ENCODE peak calls at places on chromosomes 3 and 15, in nine cellular contexts. One of them, this sample, is unnamed.

GRCh38 chr3:44039006-44039405 is 202.7 kb upstream of the TOPAZ1 start:
- DNase-seq in mucosa of descending colon: no peak
- DNase-seq in tibial artery: no peak
- DNase-seq in GM20000: no peak
- DNase-seq in ovary: no peak
- DNase-seq in bronchial epithelial cell: peak; percentile 63
- DNase-seq in natural killer cell: no peak
- DNase-seq in foreskin fibroblast: no peak
- DNase-seq in GM13976: no peak
- DNase-seq in this sample: no peak

GRCh38 chr3:67526246-67526645 is 128.2 kb downstream of the SUCLG2 start:
- DNase-seq in GM20000: no peak
- DNase-seq in bronchial epithelial cell: peak; percentile 85
- DNase-seq in mucosa of descending colon: no peak
- DNase-seq in natural killer cell: no peak
- DNase-seq in GM13976: no peak
- DNase-seq in tibial artery: no peak
- DNase-seq in ovary: no peak
- DNase-seq in foreskin fibroblast: peak; percentile 91
- DNase-seq in this sample: no peak

GRCh38 chr3:62525276-62525675 is 151.9 kb upstream of the FEZF2 start:
- DNase-seq in GM13976: no peak
- DNase-seq in natural killer cell: no peak
- DNase-seq in GM20000: no peak
- DNase-seq in foreskin fibroblast: peak; percentile 58
- DNase-seq in bronchial epithelial cell: peak; percentile 90
- DNase-seq in mucosa of descending colon: no peak
- DNase-seq in tibial artery: no peak
- DNase-seq in ovary: no peak
- DNase-seq in this sample: no peak

GRCh38 chr15:36826948-36827347 is 247.5 kb downstream of the CDIN1 start:
- DNase-seq in GM13976: no peak
- DNase-seq in tibial artery: no peak
- DNase-seq in mucosa of descending colon: no peak
- DNase-seq in natural killer cell: no peak
- DNase-seq in foreskin fibroblast: no peak
- DNase-seq in GM20000: no peak
- DNase-seq in ovary: no peak
- DNase-seq in bronchial epithelial cell: no peak
- DNase-seq in this sample: no peak

GRCh38 chr15:85886345-85886935 is 91.7 kb upstream of the KLHL25 start:
- DNase-seq in mucosa of descending colon: no peak
- DNase-seq in GM13976: no peak
- DNase-seq in natural killer cell: no peak
- DNase-seq in tibial artery: no peak
- DNase-seq in foreskin fibroblast: no peak
- DNase-seq in ovary: no peak
- DNase-seq in bronchial epithelial cell: no peak
- DNase-seq in GM20000: no peak
- DNase-seq in this sample: no peak

GRCh38 chr3:73580343-73580742 is 44.4 kb downstream of the PDZRN3 start:
- DNase-seq in GM13976: no peak
- DNase-seq in ovary: no peak
- DNase-seq in mucosa of descending colon: no peak
- DNase-seq in foreskin fibroblast: peak; percentile 94
- DNase-seq in bronchial epithelial cell: peak; percentile 98
- DNase-seq in GM20000: no peak
- DNase-seq in tibial artery: no peak
- DNase-seq in natural killer cell: no peak
- DNase-seq in this sample: no peak

GRCh38 chr3:50396502-50396901 is 37.2 kb upstream of the TMEM115 start:
- DNase-seq in natural killer cell: no peak
- DNase-seq in foreskin fibroblast: no peak
- DNase-seq in GM20000: no peak
- DNase-seq in ovary: no peak
- DNase-seq in tibial artery: no peak
- DNase-seq in mucosa of descending colon: no peak
- DNase-seq in bronchial epithelial cell: peak; percentile 90
- DNase-seq in GM13976: no peak
- DNase-seq in this sample: no peak

GRCh38 chr3:153835540-153835939 is 285.6 kb upstream of the ARHGEF26 start:
- DNase-seq in mucosa of descending colon: no peak
- DNase-seq in GM20000: peak; percentile 9
- DNase-seq in natural killer cell: no peak
- DNase-seq in tibial artery: no peak
- DNase-seq in bronchial epithelial cell: no peak
- DNase-seq in foreskin fibroblast: no peak
- DNase-seq in ovary: no peak
- DNase-seq in GM13976: no peak
- DNase-seq in this sample: no peak

GRCh38 chr3:101646726-101647125 is 30.2 kb downstream of the ZBTB11 start:
- DNase-seq in GM13976: no peak
- DNase-seq in GM20000: no peak
- DNase-seq in tibial artery: no peak
- DNase-seq in ovary: no peak
- DNase-seq in natural killer cell: no peak
- DNase-seq in mucosa of descending colon: no peak
- DNase-seq in bronchial epithelial cell: peak; percentile 68
- DNase-seq in foreskin fibroblast: peak; percentile 85
- DNase-seq in this sample: no peak

GRCh38 chr15:97129684-97130083 is 799.2 kb downstream of the NR2F2 start:
- DNase-seq in foreskin fibroblast: no peak
- DNase-seq in natural killer cell: no peak
- DNase-seq in bronchial epithelial cell: no peak
- DNase-seq in GM20000: no peak
- DNase-seq in mucosa of descending colon: no peak
- DNase-seq in ovary: no peak
- DNase-seq in GM13976: no peak
- DNase-seq in tibial artery: no peak
- DNase-seq in this sample: no peak

GRCh38 chr3:71022552-71023335 is 560.8 kb downstream of the FOXP1 start:
- DNase-seq in foreskin fibroblast: no peak
- DNase-seq in mucosa of descending colon: no peak
- DNase-seq in bronchial epithelial cell: no peak
- DNase-seq in GM13976: no peak
- DNase-seq in GM20000: no peak
- DNase-seq in tibial artery: no peak
- DNase-seq in ovary: no peak
- DNase-seq in natural killer cell: no peak
- DNase-seq in this sample: no peak

GRCh38 chr15:69823223-69823907 is 274.4 kb downstream of the TLE3 start:
- DNase-seq in bronchial epithelial cell: peak; percentile 19
- DNase-seq in mucosa of descending colon: no peak
- DNase-seq in tibial artery: no peak
- DNase-seq in GM13976: no peak
- DNase-seq in ovary: no peak
- DNase-seq in GM20000: peak; percentile 30
- DNase-seq in natural killer cell: no peak
- DNase-seq in foreskin fibroblast: no peak
- DNase-seq in this sample: no peak

GRCh38 chr15:41801850-41802455 is 25.9 kb upstream of the JMJD7 start:
- DNase-seq in GM13976: no peak
- DNase-seq in GM20000: no peak
- DNase-seq in tibial artery: no peak
- DNase-seq in foreskin fibroblast: peak; percentile 70
- DNase-seq in ovary: no peak
- DNase-seq in bronchial epithelial cell: peak; percentile 90
- DNase-seq in natural killer cell: no peak
- DNase-seq in mucosa of descending colon: no peak
- DNase-seq in this sample: no peak

DNA sequence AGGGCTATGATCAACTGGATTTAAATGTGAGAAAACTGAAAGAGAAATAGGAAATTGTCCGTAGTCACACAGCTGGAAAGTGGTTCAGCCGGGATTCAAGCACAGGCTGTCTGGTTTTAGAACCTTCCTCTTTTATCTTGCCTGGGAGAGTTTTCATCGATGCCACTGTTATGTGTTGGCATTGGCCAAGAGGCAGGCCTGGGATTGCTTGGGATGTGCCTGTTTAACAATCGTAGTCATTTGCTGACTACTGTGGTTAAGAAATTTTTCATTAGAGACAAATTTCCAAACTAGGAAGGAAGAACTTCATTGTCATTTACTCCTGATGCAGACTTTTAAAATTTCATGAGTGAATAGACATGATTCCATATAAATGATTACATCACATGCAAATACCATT is 4.3 kb downstream of the MCTP2 start:
- DNase-seq in natural killer cell: no peak
- DNase-seq in GM13976: no peak
- DNase-seq in mucosa of descending colon: no peak
- DNase-seq in ovary: no peak
- DNase-seq in GM20000: no peak
- DNase-seq in tibial artery: no peak
- DNase-seq in foreskin fibroblast: no peak
- DNase-seq in bronchial epithelial cell: no peak
- DNase-seq in this sample: no peak
- TF ChIP-seq CTCF in natural killer cell: no peak
- TF ChIP-seq CTCF in GM13976: no peak
- TF ChIP-seq CTCF in mucosa of descending colon: no peak
- TF ChIP-seq CTCF in ovary: no peak
- TF ChIP-seq CTCF in GM20000: no peak
- TF ChIP-seq CTCF in tibial artery: no peak
- TF ChIP-seq CTCF in foreskin fibroblast: no peak
- TF ChIP-seq CTCF in bronchial epithelial cell: no peak
- TF ChIP-seq CTCF in this sample: no peak

GRCh38 chr3:184186184-184186901 is at the start of gene ABCF3:
- DNase-seq in ovary: peak; percentile 75
- DNase-seq in natural killer cell: no peak
- DNase-seq in GM13976: no peak
- DNase-seq in mucosa of descending colon: peak; percentile 83
- DNase-seq in tibial artery: peak; percentile 77
- DNase-seq in bronchial epithelial cell: peak; percentile 38
- DNase-seq in foreskin fibroblast: peak; percentile 80
- DNase-seq in GM20000: no peak
- DNase-seq in this sample: no peak
- TF ChIP-seq CTCF in ovary: no peak
- TF ChIP-seq CTCF in natural killer cell: no peak
- TF ChIP-seq CTCF in GM13976: no peak
- TF ChIP-seq CTCF in mucosa of descending colon: no peak
- TF ChIP-seq CTCF in tibial artery: no peak
- TF ChIP-seq CTCF in bronchial epithelial cell: no peak
- TF ChIP-seq CTCF in foreskin fibroblast: no peak
- TF ChIP-seq CTCF in GM20000: no peak
- TF ChIP-seq CTCF in this sample: no peak

GRCh38 chr3:183824761-183825379 is 507 bp downstream of the MAP6D1 start:
- DNase-seq in bronchial epithelial cell: no peak
- DNase-seq in GM20000: peak; percentile 63
- DNase-seq in tibial artery: peak; percentile 53
- DNase-seq in ovary: no peak
- DNase-seq in natural killer cell: no peak
- DNase-seq in mucosa of descending colon: no peak
- DNase-seq in foreskin fibroblast: peak; percentile 55
- DNase-seq in GM13976: peak; percentile 62
- DNase-seq in this sample: peak; percentile 21

GRCh38 chr3:183826448-183826847 is 1.1 kb upstream of the MAP6D1 start:
- DNase-seq in natural killer cell: no peak
- DNase-seq in tibial artery: no peak
- DNase-seq in foreskin fibroblast: no peak
- DNase-seq in GM13976: no peak
- DNase-seq in mucosa of descending colon: no peak
- DNase-seq in bronchial epithelial cell: peak; percentile 48
- DNase-seq in ovary: no peak
- DNase-seq in GM20000: no peak
- DNase-seq in this sample: no peak

GRCh38 chr3:183822631-183823030 is 2.7 kb downstream of the MAP6D1 start:
- DNase-seq in tibial artery: no peak
- DNase-seq in foreskin fibroblast: no peak
- DNase-seq in bronchial epithelial cell: no peak
- DNase-seq in GM13976: no peak
- DNase-seq in ovary: no peak
- DNase-seq in GM20000: no peak
- DNase-seq in mucosa of descending colon: no peak
- DNase-seq in natural killer cell: no peak
- DNase-seq in this sample: no peak

GRCh38 chr3:183825380-183826161 is at the start of gene MAP6D1:
- DNase-seq in ovary: peak; percentile 54
- DNase-seq in natural killer cell: peak; percentile 22
- DNase-seq in GM13976: peak; percentile 80
- DNase-seq in foreskin fibroblast: peak; percentile 77
- DNase-seq in GM20000: peak; percentile 88
- DNase-seq in tibial artery: no peak
- DNase-seq in bronchial epithelial cell: peak; percentile 19
- DNase-seq in mucosa of descending colon: no peak
- DNase-seq in this sample: peak; percentile 57

DNA sequence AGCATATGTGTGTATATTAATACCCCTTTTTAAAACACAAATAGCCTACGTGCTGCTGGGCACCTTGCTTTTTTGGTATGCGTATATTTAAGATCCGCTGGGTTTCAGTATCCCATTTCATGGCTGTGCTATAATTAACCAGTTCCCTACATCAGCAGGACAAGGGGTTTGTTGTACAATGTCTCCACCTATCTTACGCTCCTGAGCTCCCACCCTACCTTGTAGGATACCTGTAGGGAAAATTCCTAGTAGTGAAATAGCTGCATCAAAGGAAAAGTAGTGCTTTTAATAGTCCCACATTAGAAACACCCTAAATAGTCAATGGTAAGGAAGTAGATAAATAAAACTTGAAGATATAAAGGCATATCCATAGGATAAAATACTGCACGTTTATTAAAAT is 1.4 kb downstream of the MAP6D1 start:
- DNase-seq in GM13976: no peak
- DNase-seq in mucosa of descending colon: no peak
- DNase-seq in ovary: no peak
- DNase-seq in GM20000: no peak
- DNase-seq in bronchial epithelial cell: no peak
- DNase-seq in natural killer cell: no peak
- DNase-seq in tibial artery: no peak
- DNase-seq in foreskin fibroblast: no peak
- DNase-seq in this sample: no peak
- TF ChIP-seq CTCF in GM13976: no peak
- TF ChIP-seq CTCF in mucosa of descending colon: no peak
- TF ChIP-seq CTCF in ovary: no peak
- TF ChIP-seq CTCF in GM20000: peak; percentile 3
- TF ChIP-seq CTCF in bronchial epithelial cell: no peak
- TF ChIP-seq CTCF in natural killer cell: no peak
- TF ChIP-seq CTCF in tibial artery: no peak
- TF ChIP-seq CTCF in foreskin fibroblast: no peak
- TF ChIP-seq CTCF in this sample: no peak

DNA sequence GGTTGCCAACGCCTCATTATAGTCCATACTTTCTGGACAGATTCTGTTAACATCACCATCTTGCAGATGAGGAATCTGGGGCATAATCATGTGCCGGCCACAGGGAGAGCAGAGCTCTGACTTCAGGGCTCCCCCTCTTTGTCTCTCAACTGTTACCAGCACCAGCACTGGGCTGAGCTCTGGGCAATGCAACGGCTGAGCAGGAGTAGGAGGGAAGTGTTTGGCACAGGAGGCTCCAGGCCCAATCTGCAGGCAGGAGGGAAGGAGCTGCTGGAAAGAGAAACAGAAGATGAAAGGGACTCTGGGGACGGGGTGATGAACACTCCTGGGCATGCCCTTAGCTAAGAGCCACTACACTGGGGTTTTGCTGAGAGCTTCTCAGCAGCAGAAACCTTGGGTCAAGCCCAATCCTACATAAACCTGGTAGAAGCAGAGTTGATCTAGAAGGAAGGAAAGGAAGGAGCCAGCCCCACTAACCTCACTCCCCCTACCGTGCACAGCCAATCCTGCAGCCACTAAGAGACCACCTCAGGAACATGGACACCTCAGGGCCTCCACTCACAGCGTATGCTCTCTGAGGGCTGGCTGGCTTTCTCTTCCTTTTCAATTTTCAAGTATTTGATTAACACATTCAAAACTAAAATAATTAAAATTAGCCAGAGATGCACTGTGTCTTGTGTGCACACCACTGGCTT is 73.1 kb upstream of the SPATA12 start:
- DNase-seq in GM20000: no peak
- DNase-seq in ovary: no peak
- DNase-seq in bronchial epithelial cell: no peak
- DNase-seq in tibial artery: no peak
- DNase-seq in GM13976: no peak
- DNase-seq in natural killer cell: no peak
- DNase-seq in foreskin fibroblast: peak; percentile 43
- DNase-seq in mucosa of descending colon: no peak
- DNase-seq in this sample: no peak
- TF ChIP-seq CTCF in GM20000: no peak
- TF ChIP-seq CTCF in ovary: no peak
- TF ChIP-seq CTCF in bronchial epithelial cell: no peak
- TF ChIP-seq CTCF in tibial artery: no peak
- TF ChIP-seq CTCF in GM13976: peak; percentile 31
- TF ChIP-seq CTCF in natural killer cell: no peak
- TF ChIP-seq CTCF in foreskin fibroblast: no peak
- TF ChIP-seq CTCF in mucosa of descending colon: no peak
- TF ChIP-seq CTCF in this sample: peak; percentile 48